ENCODE peak calls at places on chromosome 6, in five cellular contexts. F is psoas muscle; W is substantia nigra; H is CD8-positive, alpha-beta T cell; U is nucleus accumbens. V is an unnamed sample.

GRCh38 chr6:29845405-29846006 is 17.9 kb downstream of the HLA-G start:
- DNase-seq in F (no peak), W (no peak), H (no peak), U (peak), V (no peak)

GRCh38 chr6:142463988-142464387 is 162.2 kb downstream of the ADGRG6 start:
- DNase-seq in F (no peak), W (no peak), H (no peak), U (no peak), V (no peak)

GRCh38 chr6:21199246-21199645 is 394.3 kb upstream of the SOX4 start:
- DNase-seq in F (no peak), W (no peak), H (no peak), U (no peak), V (no peak)

GRCh38 chr6:108648186-108648585 is 87.5 kb downstream of the FOXO3 start:
- DNase-seq in F (no peak), W (no peak), H (no peak), U (no peak), V (no peak)

GRCh38 chr6:169829786-169830185 is 78.4 kb downstream of the ERMARD start:
- DNase-seq in F (no peak), W (no peak), H (no peak), U (no peak), V (no peak)

GRCh38 chr6:31836676-31837611 is 9.4 kb downstream of the HSPA1B start:
- DNase-seq in F (no peak), W (no peak), H (no peak), U (no peak), V (no peak)

GRCh38 chr6:52657870-52658269 is 13.0 kb upstream of the TMEM14A start:
- DNase-seq in F (no peak), W (no peak), H (no peak), U (no peak), V (no peak)

GRCh38 chr6:28090902-28091586 is 10.7 kb downstream of the ZNF165 start:
- DNase-seq in F (peak), W (no peak), H (no peak), U (no peak), V (no peak)

GRCh38 chr6:54053893-54054391 is 57.3 kb upstream of the MLIP start:
- DNase-seq in F (peak), W (no peak), H (no peak), U (peak), V (peak)

GRCh38 chr6:84193140-84193708 is 34.2 kb downstream of the CEP162 start:
- DNase-seq in F (no peak), W (no peak), H (no peak), U (no peak), V (no peak)

GRCh38 chr6:113879186-113880096 is 22.3 kb downstream of the MARCKS start:
- DNase-seq in F (no peak), W (no peak), H (no peak), U (peak), V (peak)

GRCh38 chr6:88490865-88491264 is 324.7 kb upstream of the CNR1 start:
- DNase-seq in F (no peak), W (no peak), H (no peak), U (no peak), V (no peak)

GRCh38 chr6:129817821-129818220 is 43.3 kb downstream of the TMEM244 start:
- DNase-seq in F (no peak), W (no peak), H (no peak), U (no peak), V (no peak)

GRCh38 chr6:15644904-15645303 is 17.9 kb downstream of the DTNBP1 start:
- DNase-seq in F (no peak), W (no peak), H (no peak), U (no peak), V (no peak)

GRCh38 chr6:45422541-45423110 is 44.9 kb upstream of the SUPT3H start:
- DNase-seq in F (peak), W (no peak), H (peak), U (peak), V (peak)

GRCh38 chr6:162856885-162857284 is 129.1 kb downstream of the PACRG start:
- DNase-seq in F (no peak), W (no peak), H (no peak), U (peak), V (no peak)

GRCh38 chr6:11750682-11751081 is 27.9 kb downstream of the ADTRP start:
- DNase-seq in F (no peak), W (no peak), H (no peak), U (no peak), V (no peak)